ENCODE peak calls at places on chromosomes 7 and 10, in eight cellular contexts. V, S, O, U, E, B, T and G are unnamed samples.
A peak's percentile ranks its signal among the peaks of the same experiment; 100 is the strongest.

GRCh38 chr10:14696763-14697321 is 77.9 kb downstream of the FAM107B start:
- DNase-seq in V (no peak), S (no peak), O (no peak), U (no peak), E (no peak), B (no peak), T (no peak), G (no peak)

GRCh38 chr10:17742918-17743317 is 9.1 kb upstream of the TMEM236 start:
- DNase-seq in V (peak; percentile 55), S (no peak), O (peak; percentile 58), U (peak; percentile 72), E (peak; percentile 81), B (peak; percentile 88), T (peak; percentile 54), G (peak; percentile 70)

GRCh38 chr7:85621286-85621685 is 434.4 kb upstream of the SEMA3D start:
- DNase-seq in V (no peak), S (no peak), O (no peak), U (no peak), E (no peak), B (no peak), T (no peak), G (no peak)

GRCh38 chr10:131792809-131793208 is 108.0 kb upstream of the PPP2R2D start:
- DNase-seq in V (no peak), S (no peak), O (peak; percentile 17), U (no peak), E (no peak), B (peak; percentile 84), T (no peak), G (no peak)

GRCh38 chr10:30562787-30563186 is 66.8 kb downstream of the LYZL2 start:
- DNase-seq in V (no peak), S (no peak), O (no peak), U (no peak), E (no peak), B (no peak), T (no peak), G (peak; percentile 14)

GRCh38 chr7:121393005-121393366 is 3.1 kb downstream of the FAM3C start:
- DNase-seq in V (no peak), S (no peak), O (no peak), U (no peak), E (no peak), B (no peak), T (no peak), G (no peak)

GRCh38 chr10:28627102-28627501 is 50.2 kb upstream of the BAMBI start:
- DNase-seq in V (peak; percentile 68), S (no peak), O (no peak), U (no peak), E (no peak), B (no peak), T (no peak), G (no peak)

GRCh38 chr10:112775347-112775746 is 174.7 kb upstream of the TCF7L2 start:
- DNase-seq in V (no peak), S (no peak), O (no peak), U (peak; percentile 39), E (no peak), B (no peak), T (no peak), G (no peak)

GRCh38 chr10:30056767-30057355 is 2.5 kb downstream of the JCAD start:
- DNase-seq in V (no peak), S (no peak), O (no peak), U (no peak), E (no peak), B (no peak), T (no peak), G (no peak)

GRCh38 chr7:103660455-103661371 is 214.7 kb upstream of the SLC26A5 start:
- DNase-seq in V (peak; percentile 17), S (no peak), O (no peak), U (peak; percentile 43), E (no peak), B (no peak), T (no peak), G (peak; percentile 69)

GRCh38 chr10:42149027-42149700 is 489.2 kb downstream of the ZNF33B start:
- DNase-seq in V (no peak), S (no peak), O (no peak), U (no peak), E (no peak), B (peak; percentile 84), T (no peak), G (peak; percentile 8)

GRCh38 chr10:44725404-44725803 is 185.7 kb upstream of the TMEM72 start:
- DNase-seq in V (no peak), S (no peak), O (no peak), U (peak; percentile 34), E (no peak), B (no peak), T (no peak), G (peak; percentile 21)

GRCh38 chr10:104351067-104351681 is 2.5 kb upstream of the CFAP58 start:
- DNase-seq in V (peak; percentile 58), S (no peak), O (no peak), U (no peak), E (no peak), B (no peak), T (no peak), G (peak; percentile 89)

GRCh38 chr7:34497153-34497777 is 160.8 kb upstream of the NPSR1 start:
- DNase-seq in V (no peak), S (no peak), O (no peak), U (no peak), E (no peak), B (no peak), T (no peak), G (no peak)
- TF ChIP-seq CTCF in V (peak; percentile 35), S (no peak), O (no peak), U (peak; percentile 7), E (no peak), B (no peak), T (no peak), G (peak; percentile 7)

GRCh38 chr7:77569514-77570232 is 32.6 kb downstream of the PTPN12 start:
- DNase-seq in V (peak; percentile 22), S (no peak), O (no peak), U (no peak), E (no peak), B (no peak), T (no peak), G (no peak)

GRCh38 chr7:77571791-77572190 is 34.7 kb downstream of the PTPN12 start:
- DNase-seq in V (no peak), S (no peak), O (no peak), U (no peak), E (no peak), B (no peak), T (no peak), G (no peak)

GRCh38 chr7:77566421-77566820 is 29.3 kb downstream of the PTPN12 start:
- DNase-seq in V (no peak), S (no peak), O (no peak), U (no peak), E (no peak), B (no peak), T (no peak), G (no peak)

GRCh38 chr7:77565917-77566316 is 28.8 kb downstream of the PTPN12 start:
- DNase-seq in V (no peak), S (no peak), O (no peak), U (peak; percentile 82), E (no peak), B (no peak), T (no peak), G (peak; percentile 87)

GRCh38 chr7:77570330-77571011 is 33.4 kb downstream of the PTPN12 start:
- DNase-seq in V (peak; percentile 74), S (no peak), O (no peak), U (peak; percentile 63), E (no peak), B (no peak), T (no peak), G (peak; percentile 74)
- H3K4me3 ChIP-seq in V (no peak overlapping the region), S (no peak overlapping the region), O (no peak overlapping the region), U (no peak overlapping the region), E (no peak overlapping the region), B (no peak overlapping the region), T (no peak overlapping the region), G (no peak overlapping the region)

DNA sequence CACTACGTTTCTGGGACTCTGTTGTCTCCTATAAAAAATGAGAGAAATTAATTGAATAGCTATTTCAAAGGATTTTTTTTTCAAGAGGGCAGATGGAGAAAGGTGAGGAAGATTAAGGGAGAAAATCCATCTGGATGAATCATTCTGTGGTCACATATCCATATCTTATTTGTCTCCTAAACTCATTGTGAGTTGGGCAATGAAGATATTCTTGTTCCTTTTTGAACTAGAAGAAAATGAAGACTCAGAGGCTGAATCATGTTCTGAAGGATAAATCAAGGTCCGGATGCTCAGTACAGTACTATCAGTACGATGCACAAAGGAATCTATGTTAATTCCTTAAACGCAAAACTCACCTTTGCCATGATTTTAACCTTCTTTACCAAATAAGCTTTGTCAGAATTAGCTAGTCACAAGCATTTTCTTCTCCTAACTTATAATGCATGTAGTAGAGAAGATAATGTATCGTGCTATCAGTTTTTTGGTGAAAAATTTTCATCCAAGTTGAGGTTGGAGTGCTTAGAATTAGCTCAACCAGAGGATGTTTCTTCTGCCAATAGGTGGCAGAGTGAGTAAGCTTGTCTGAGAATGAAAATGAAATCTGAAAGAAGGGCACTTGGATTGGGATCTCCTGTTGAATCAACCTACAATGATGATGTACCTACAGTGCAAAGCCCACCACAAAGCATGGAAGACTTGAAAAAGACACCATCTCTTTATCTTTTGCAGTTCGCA is 446.9 kb downstream of the KIF20B start:
- DNase-seq in V (peak; percentile 67), S (no peak), O (no peak), U (peak; percentile 79), E (no peak), B (no peak), T (no peak), G (peak; percentile 80)
- TF ChIP-seq CTCF in V (peak; percentile 71), S (peak; percentile 30), O (no peak), U (peak; percentile 79), E (peak; percentile 52), B (no peak), T (no peak), G (peak; percentile 76)

GRCh38 chr7:43648725-43649406 is 66.0 kb downstream of the STK17A start:
- DNase-seq in V (peak; percentile 95), S (no peak), O (no peak), U (peak; percentile 69), E (no peak), B (no peak), T (peak; percentile 35), G (peak; percentile 84)

GRCh38 chr7:43649755-43650274 is 66.9 kb downstream of the STK17A start:
- DNase-seq in V (peak; percentile 41), S (no peak), O (no peak), U (no peak), E (no peak), B (no peak), T (no peak), G (no peak)

GRCh38 chr7:43647772-43648643 is 65.1 kb downstream of the STK17A start:
- DNase-seq in V (peak; percentile 99), S (peak; percentile 69), O (peak; percentile 71), U (peak; percentile 100), E (peak; percentile 85), B (peak; percentile 90), T (peak; percentile 85), G (peak; percentile 100)

GRCh38 chr7:43652364-43652763 is 69.5 kb downstream of the STK17A start:
- DNase-seq in V (no peak), S (no peak), O (no peak), U (peak; percentile 32), E (no peak), B (no peak), T (no peak), G (no peak)

DNA sequence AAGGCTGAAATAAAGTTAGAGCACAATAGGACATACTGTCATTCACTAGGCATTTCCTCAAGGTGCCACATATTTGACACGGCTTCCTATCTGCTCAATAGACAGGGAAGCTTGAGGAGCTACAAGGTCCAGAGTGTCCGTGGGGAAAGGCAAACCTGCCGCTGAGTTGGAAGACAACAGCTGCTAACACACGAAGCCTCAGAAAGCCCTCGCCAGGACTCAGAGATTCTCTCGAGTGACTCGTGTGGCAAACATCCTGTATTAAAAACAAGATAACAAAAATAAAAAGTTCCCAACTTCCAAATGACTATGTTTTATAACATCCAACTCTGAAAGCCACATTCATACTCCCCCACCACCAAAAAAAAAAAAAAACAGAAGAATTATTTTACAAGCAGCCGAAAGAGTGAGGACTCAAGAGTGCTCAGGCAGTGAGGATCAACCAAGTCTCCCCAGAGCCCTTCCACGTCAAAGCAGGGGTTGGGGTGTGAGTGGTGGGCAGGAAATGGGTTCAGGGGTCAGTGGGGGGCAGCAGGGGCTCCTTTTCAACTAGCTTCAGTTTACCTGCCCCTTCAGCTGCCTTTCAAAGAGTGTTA is 67.6 kb downstream of the STK17A start:
- DNase-seq in V (peak; percentile 67), S (no peak), O (no peak), U (peak; percentile 60), E (no peak), B (no peak), T (no peak), G (peak; percentile 69)
- H3K4me3 ChIP-seq in V (no peak overlapping the region), S (peak overlapping the region; percentile 41), O (no peak overlapping the region), U (no peak overlapping the region), E (no peak overlapping the region), B (no peak overlapping the region), T (no peak overlapping the region), G (no peak overlapping the region)